ENCODE peak calls at places on chromosomes 5 and 9, in nine cellular contexts. One of them, this sample, is unnamed.

GRCh38 chr5:153496835-153497234 is 6.4 kb downstream of the GRIA1 start:
- DNase-seq in H1: no peak
- DNase-seq in AG10803: peak
- DNase-seq in thyroid gland: no peak
- DNase-seq in AG09309: no peak
- DNase-seq in left cardiac atrium: no peak
- DNase-seq in RPMI7951: peak
- DNase-seq in amygdala: no peak
- DNase-seq in C1 segment of cervical spinal cord: no peak
- DNase-seq in this sample: no peak

GRCh38 chr5:122333564-122333963 is 21.5 kb downstream of the SNCAIP start:
- DNase-seq in RPMI7951: no peak
- DNase-seq in left cardiac atrium: no peak
- DNase-seq in AG09309: no peak
- DNase-seq in H1: no peak
- DNase-seq in amygdala: no peak
- DNase-seq in C1 segment of cervical spinal cord: no peak
- DNase-seq in AG10803: no peak
- DNase-seq in thyroid gland: no peak
- DNase-seq in this sample: no peak

GRCh38 chr9:110444911-110445310 is 107.2 kb upstream of the TXNDC8 start:
- DNase-seq in RPMI7951: peak
- DNase-seq in left cardiac atrium: no peak
- DNase-seq in C1 segment of cervical spinal cord: no peak
- DNase-seq in H1: no peak
- DNase-seq in thyroid gland: no peak
- DNase-seq in AG10803: peak
- DNase-seq in amygdala: no peak
- DNase-seq in AG09309: peak
- DNase-seq in this sample: no peak

GRCh38 chr5:151006704-151007334 is 13.6 kb upstream of the GPX3 start:
- DNase-seq in H1: no peak
- DNase-seq in left cardiac atrium: peak
- DNase-seq in AG10803: no peak
- DNase-seq in C1 segment of cervical spinal cord: no peak
- DNase-seq in AG09309: no peak
- DNase-seq in thyroid gland: no peak
- DNase-seq in RPMI7951: no peak
- DNase-seq in amygdala: no peak
- DNase-seq in this sample: no peak

GRCh38 chr5:71681282-71681681 is 37.8 kb upstream of the CARTPT start:
- DNase-seq in C1 segment of cervical spinal cord: no peak
- DNase-seq in thyroid gland: peak
- DNase-seq in RPMI7951: no peak
- DNase-seq in H1: no peak
- DNase-seq in left cardiac atrium: no peak
- DNase-seq in AG10803: no peak
- DNase-seq in AG09309: no peak
- DNase-seq in amygdala: no peak
- DNase-seq in this sample: no peak

GRCh38 chr9:110954822-110955291 is 83.4 kb downstream of the LPAR1 start:
- DNase-seq in C1 segment of cervical spinal cord: no peak
- DNase-seq in thyroid gland: no peak
- DNase-seq in RPMI7951: peak
- DNase-seq in AG09309: no peak
- DNase-seq in left cardiac atrium: no peak
- DNase-seq in AG10803: peak
- DNase-seq in H1: no peak
- DNase-seq in amygdala: no peak
- DNase-seq in this sample: no peak

GRCh38 chr5:172420215-172420934 is 34.0 kb downstream of the SH3PXD2B start:
- DNase-seq in AG09309: peak
- DNase-seq in H1: no peak
- DNase-seq in thyroid gland: peak
- DNase-seq in RPMI7951: peak
- DNase-seq in C1 segment of cervical spinal cord: peak
- DNase-seq in left cardiac atrium: peak
- DNase-seq in amygdala: peak
- DNase-seq in AG10803: peak
- DNase-seq in this sample: no peak

GRCh38 chr9:136741885-136742568 is 713 bp downstream of the LCN10 start:
- DNase-seq in AG10803: no peak
- DNase-seq in AG09309: no peak
- DNase-seq in left cardiac atrium: peak
- DNase-seq in C1 segment of cervical spinal cord: no peak
- DNase-seq in amygdala: no peak
- DNase-seq in H1: no peak
- DNase-seq in RPMI7951: no peak
- DNase-seq in thyroid gland: peak
- DNase-seq in this sample: peak

GRCh38 chr5:82183828-82184227 is 94.3 kb downstream of the RPS23 start:
- DNase-seq in AG09309: no peak
- DNase-seq in amygdala: no peak
- DNase-seq in C1 segment of cervical spinal cord: no peak
- DNase-seq in left cardiac atrium: peak
- DNase-seq in RPMI7951: peak
- DNase-seq in thyroid gland: peak
- DNase-seq in H1: no peak
- DNase-seq in AG10803: peak
- DNase-seq in this sample: no peak

GRCh38 chr9:130120832-130121231 is 51.4 kb upstream of the NCS1 start:
- DNase-seq in C1 segment of cervical spinal cord: no peak
- DNase-seq in amygdala: no peak
- DNase-seq in AG09309: no peak
- DNase-seq in H1: no peak
- DNase-seq in thyroid gland: peak
- DNase-seq in RPMI7951: no peak
- DNase-seq in left cardiac atrium: no peak
- DNase-seq in AG10803: no peak
- DNase-seq in this sample: no peak

GRCh38 chr5:98755406-98755805 is 18.1 kb upstream of the RGMB start:
- DNase-seq in C1 segment of cervical spinal cord: no peak
- DNase-seq in left cardiac atrium: no peak
- DNase-seq in AG10803: peak
- DNase-seq in AG09309: no peak
- DNase-seq in thyroid gland: no peak
- DNase-seq in RPMI7951: peak
- DNase-seq in H1: no peak
- DNase-seq in amygdala: no peak
- DNase-seq in this sample: no peak

GRCh38 chr5:142521706-142522105 is 164.2 kb downstream of the FGF1 start:
- DNase-seq in amygdala: no peak
- DNase-seq in C1 segment of cervical spinal cord: no peak
- DNase-seq in RPMI7951: no peak
- DNase-seq in left cardiac atrium: no peak
- DNase-seq in thyroid gland: no peak
- DNase-seq in H1: no peak
- DNase-seq in AG09309: no peak
- DNase-seq in AG10803: no peak
- DNase-seq in this sample: no peak

GRCh38 chr5:178403351-178403750 is 170.7 kb upstream of the PHYKPL start:
- DNase-seq in H1: no peak
- DNase-seq in amygdala: no peak
- DNase-seq in thyroid gland: no peak
- DNase-seq in C1 segment of cervical spinal cord: no peak
- DNase-seq in RPMI7951: no peak
- DNase-seq in AG09309: no peak
- DNase-seq in AG10803: no peak
- DNase-seq in left cardiac atrium: no peak
- DNase-seq in this sample: no peak

GRCh38 chr5:131671994-131672655 is 37.1 kb upstream of the RAPGEF6 start:
- DNase-seq in RPMI7951: no peak
- DNase-seq in amygdala: peak
- DNase-seq in AG10803: peak
- DNase-seq in AG09309: peak
- DNase-seq in H1: no peak
- DNase-seq in left cardiac atrium: no peak
- DNase-seq in thyroid gland: no peak
- DNase-seq in C1 segment of cervical spinal cord: no peak
- DNase-seq in this sample: no peak

GRCh38 chr5:159049844-159050318 is 49.8 kb downstream of the EBF1 start:
- DNase-seq in H1: no peak
- DNase-seq in amygdala: no peak
- DNase-seq in left cardiac atrium: no peak
- DNase-seq in thyroid gland: no peak
- DNase-seq in RPMI7951: peak
- DNase-seq in AG09309: no peak
- DNase-seq in C1 segment of cervical spinal cord: no peak
- DNase-seq in AG10803: peak
- DNase-seq in this sample: no peak

GRCh38 chr5:143674469-143674786 is 137.5 kb upstream of the HMHB1 start:
- DNase-seq in AG09309: no peak
- DNase-seq in H1: no peak
- DNase-seq in left cardiac atrium: no peak
- DNase-seq in amygdala: no peak
- DNase-seq in RPMI7951: no peak
- DNase-seq in AG10803: no peak
- DNase-seq in C1 segment of cervical spinal cord: no peak
- DNase-seq in thyroid gland: no peak
- DNase-seq in this sample: no peak

GRCh38 chr5:68419637-68420452 is 204.3 kb downstream of the PIK3R1 start:
- DNase-seq in C1 segment of cervical spinal cord: no peak
- DNase-seq in AG10803: peak
- DNase-seq in H1: no peak
- DNase-seq in amygdala: no peak
- DNase-seq in left cardiac atrium: no peak
- DNase-seq in RPMI7951: peak
- DNase-seq in thyroid gland: peak
- DNase-seq in AG09309: no peak
- DNase-seq in this sample: no peak

GRCh38 chr5:97449172-97449571 is 266.1 kb upstream of the RIOK2 start:
- DNase-seq in H1: no peak
- DNase-seq in RPMI7951: no peak
- DNase-seq in thyroid gland: no peak
- DNase-seq in C1 segment of cervical spinal cord: no peak
- DNase-seq in AG10803: no peak
- DNase-seq in amygdala: no peak
- DNase-seq in left cardiac atrium: no peak
- DNase-seq in AG09309: no peak
- DNase-seq in this sample: no peak

GRCh38 chr5:71013575-71013974 is 11.6 kb downstream of the NAIP start:
- DNase-seq in AG09309: no peak
- DNase-seq in AG10803: no peak
- DNase-seq in left cardiac atrium: no peak
- DNase-seq in amygdala: no peak
- DNase-seq in H1: peak
- DNase-seq in C1 segment of cervical spinal cord: no peak
- DNase-seq in RPMI7951: no peak
- DNase-seq in thyroid gland: no peak
- DNase-seq in this sample: no peak

GRCh38 chr5:175680463-175680862 is 22.6 kb downstream of the HRH2 start:
- DNase-seq in thyroid gland: no peak
- DNase-seq in C1 segment of cervical spinal cord: no peak
- DNase-seq in left cardiac atrium: no peak
- DNase-seq in H1: no peak
- DNase-seq in AG10803: no peak
- DNase-seq in AG09309: no peak
- DNase-seq in RPMI7951: no peak
- DNase-seq in amygdala: no peak
- DNase-seq in this sample: no peak

GRCh38 chr5:93337138-93337537 is 243.9 kb downstream of the NR2F1-AS1 start:
- DNase-seq in H1: no peak
- DNase-seq in C1 segment of cervical spinal cord: no peak
- DNase-seq in amygdala: no peak
- DNase-seq in left cardiac atrium: no peak
- DNase-seq in RPMI7951: no peak
- DNase-seq in AG10803: no peak
- DNase-seq in thyroid gland: no peak
- DNase-seq in AG09309: no peak
- DNase-seq in this sample: no peak

GRCh38 chr5:37717613-37718431 is 122.0 kb downstream of the GDNF start:
- DNase-seq in left cardiac atrium: peak
- DNase-seq in amygdala: no peak
- DNase-seq in AG09309: no peak
- DNase-seq in thyroid gland: peak
- DNase-seq in C1 segment of cervical spinal cord: no peak
- DNase-seq in H1: no peak
- DNase-seq in RPMI7951: peak
- DNase-seq in AG10803: peak
- DNase-seq in this sample: no peak

GRCh38 chr5:93348231-93348630 is 232.8 kb downstream of the NR2F1-AS1 start:
- DNase-seq in AG09309: no peak
- DNase-seq in H1: no peak
- DNase-seq in RPMI7951: no peak
- DNase-seq in thyroid gland: peak
- DNase-seq in C1 segment of cervical spinal cord: no peak
- DNase-seq in left cardiac atrium: no peak
- DNase-seq in amygdala: no peak
- DNase-seq in AG10803: no peak
- DNase-seq in this sample: no peak

GRCh38 chr9:78860806-78861475 is 564.0 kb downstream of the PSAT1 start:
- DNase-seq in left cardiac atrium: no peak
- DNase-seq in thyroid gland: no peak
- DNase-seq in RPMI7951: peak
- DNase-seq in H1: no peak
- DNase-seq in amygdala: no peak
- DNase-seq in AG10803: peak
- DNase-seq in C1 segment of cervical spinal cord: no peak
- DNase-seq in AG09309: peak
- DNase-seq in this sample: no peak

GRCh38 chr5:65192326-65192725 is 289.4 kb downstream of the ADAMTS6 start:
- DNase-seq in RPMI7951: no peak
- DNase-seq in H1: no peak
- DNase-seq in amygdala: no peak
- DNase-seq in thyroid gland: no peak
- DNase-seq in C1 segment of cervical spinal cord: no peak
- DNase-seq in AG10803: peak
- DNase-seq in AG09309: no peak
- DNase-seq in left cardiac atrium: no peak
- DNase-seq in this sample: no peak

GRCh38 chr9:14563902-14564578 is 129.2 kb downstream of the ZDHHC21 start:
- DNase-seq in RPMI7951: no peak
- DNase-seq in C1 segment of cervical spinal cord: no peak
- DNase-seq in AG09309: no peak
- DNase-seq in H1: no peak
- DNase-seq in amygdala: no peak
- DNase-seq in AG10803: no peak
- DNase-seq in thyroid gland: no peak
- DNase-seq in left cardiac atrium: no peak
- DNase-seq in this sample: no peak

GRCh38 chr9:2765250-2765880 is 48.1 kb downstream of the KCNV2 start:
- DNase-seq in AG10803: no peak
- DNase-seq in amygdala: no peak
- DNase-seq in RPMI7951: no peak
- DNase-seq in C1 segment of cervical spinal cord: no peak
- DNase-seq in H1: no peak
- DNase-seq in AG09309: no peak
- DNase-seq in thyroid gland: no peak
- DNase-seq in left cardiac atrium: no peak
- DNase-seq in this sample: no peak

This sample was measured in stimulated activated naive CD4-positive, alpha-beta T cell treated with Interleukin-2 at 50 U/mL for 16 hours.